ENCODE peak calls at places on chromosomes 13 and 19, in five cellular contexts. D is lower lobe of right lung, S is H9, Z is astrocyte, Y is heart right ventricle. W is an unnamed sample.

GRCh38 chr19:42113641-42114348 is 18.5 kb downstream of the POU2F2 start:
- DNase-seq in Z (peak; percentile 97), S (peak; percentile 80), Y (no peak), D (no peak), W (peak; percentile 70)

GRCh38 chr19:39372047-39372802 is 18.7 kb downstream of the PAF1 start:
- DNase-seq in Y (peak; percentile 70), S (no peak), D (peak; percentile 56), Z (peak; percentile 95), W (no peak)

GRCh38 chr19:49832556-49832955 is 14.5 kb downstream of the MED25 start:
- DNase-seq in Z (no peak), Y (no peak), S (no peak), D (no peak), W (no peak)

GRCh38 chr13:76438050-76438449 is 448.2 kb downstream of the KCTD12 start:
- DNase-seq in Y (no peak), S (no peak), Z (no peak), D (no peak), W (no peak)

GRCh38 chr13:110168999-110169933 is 137.7 kb downstream of the COL4A1 start:
- DNase-seq in Z (no peak), Y (no peak), D (no peak), S (no peak), W (no peak)

GRCh38 chr19:28403698-28404099 is 809.3 kb downstream of the UQCRFS1 start:
- DNase-seq in Y (no peak), D (no peak), Z (no peak), S (no peak), W (no peak)

GRCh38 chr13:109870281-109871017 is 84.1 kb upstream of the IRS2 start:
- DNase-seq in S (no peak), D (no peak), Y (no peak), Z (no peak), W (no peak)

GRCh38 chr13:19681517-19681916 is 48.1 kb downstream of the MPHOSPH8 start:
- DNase-seq in D (no peak), S (no peak), Z (no peak), Y (no peak), W (peak; percentile 56)

GRCh38 chr19:49997709-49998108 is 27.5 kb downstream of the VRK3 start:
- DNase-seq in Z (no peak), Y (no peak), D (no peak), S (peak; percentile 75), W (peak; percentile 54)

GRCh38 chr13:36918246-36919060 is 1.6 kb downstream of the SMAD9 start:
- DNase-seq in Y (no peak), S (no peak), D (no peak), Z (peak; percentile 29), W (peak; percentile 66)

GRCh38 chr19:30841934-30842333 is 469.8 kb downstream of the ZNF536 start:
- DNase-seq in Y (no peak), Z (no peak), S (no peak), D (no peak), W (no peak)

GRCh38 chr19:12868540-12869112 is 12.6 kb downstream of the DNASE2 start:
- DNase-seq in Z (no peak), Y (no peak), S (peak; percentile 71), D (no peak), W (peak; percentile 51)

GRCh38 chr13:66716502-66716901 is 513.6 kb downstream of the PCDH9 start:
- DNase-seq in Z (no peak), Y (no peak), S (no peak), D (no peak), W (no peak)

GRCh38 chr19:21483589-21484170 is 21.7 kb upstream of the ZNF429 start:
- DNase-seq in D (peak; percentile 76), Y (peak; percentile 76), Z (no peak), S (peak; percentile 84), W (peak; percentile 21)

GRCh38 chr19:56174086-56174485 is 1.7 kb upstream of the GALP start:
- DNase-seq in S (no peak), Y (no peak), Z (no peak), D (no peak), W (no peak)

GRCh38 chr19:17242431-17243208 is 3.1 kb downstream of the NR2F6 start:
- DNase-seq in Z (no peak), D (no peak), S (no peak), Y (no peak), W (no peak)

GRCh38 chr13:110266983-110267382 is 40.0 kb downstream of the COL4A1 start:
- DNase-seq in S (peak; percentile 69), Z (no peak), Y (no peak), D (no peak), W (peak; percentile 44)

GRCh38 chr13:21009036-21009435 is 52.4 kb downstream of the LATS2 start:
- DNase-seq in Y (no peak), D (no peak), Z (no peak), S (no peak), W (no peak)

GRCh38 chr13:114044486-114044885 is 70.6 kb upstream of the C13orf46 start:
- DNase-seq in D (no peak), S (no peak), Y (no peak), Z (peak; percentile 56), W (no peak)

GRCh38 chr13:114047358-114047881 is 73.5 kb upstream of the C13orf46 start:
- DNase-seq in S (no peak), Y (no peak), D (no peak), Z (peak; percentile 44), W (peak; percentile 62)

GRCh38 chr13:114046447-114046846 is 72.6 kb upstream of the C13orf46 start:
- DNase-seq in D (no peak), Z (no peak), S (no peak), Y (no peak), W (no peak)

GRCh38 chr13:114043421-114044053 is 69.7 kb upstream of the C13orf46 start:
- DNase-seq in Y (no peak), Z (peak; percentile 86), D (peak; percentile 74), S (peak; percentile 86), W (no peak)

GRCh38 chr13:114045113-114045735 is 71.3 kb upstream of the C13orf46 start:
- DNase-seq in Y (no peak), D (no peak), Z (no peak), S (no peak), W (no peak)
- H3K27ac ChIP-seq in Y (peak overlapping the region; percentile 15), D (no peak overlapping the region), Z (no peak overlapping the region), S (no peak overlapping the region), W (no peak overlapping the region)

DNA sequence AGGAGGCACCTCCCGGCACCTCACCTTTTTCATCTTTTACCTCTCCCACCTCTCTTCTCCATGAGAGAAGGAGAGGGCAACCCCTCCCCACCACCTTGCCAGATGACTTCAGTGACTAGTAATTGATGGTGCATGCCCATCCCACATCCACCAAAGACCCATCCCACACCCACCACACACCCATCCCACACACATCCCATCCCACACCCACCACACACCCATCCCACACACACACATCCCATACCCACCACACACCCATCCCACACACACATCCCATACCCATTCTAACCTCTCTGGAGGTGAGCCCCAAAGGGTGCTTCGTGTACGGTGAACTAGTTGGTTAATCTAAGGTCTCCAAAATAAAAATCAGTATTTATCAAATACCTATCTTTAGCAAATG is 44.7 kb downstream of the STK24 start:
- DNase-seq in Y (no peak), Z (no peak), S (no peak), D (no peak), W (no peak)
- H3K9me3 ChIP-seq in Y (no peaks in the 10 kb centered on the region), Z (no peaks in the 10 kb centered on the region), S (no peaks in the 10 kb centered on the region), D (no peaks in the 10 kb centered on the region), W (no peaks in the 10 kb centered on the region)

GRCh38 chr19:58477871-58478270 is 1.7 kb downstream of the ZNF446 start:
- DNase-seq in D (no peak), S (peak; percentile 22), Y (no peak), Z (no peak), W (no peak)
- H3K27ac ChIP-seq in D (no peak overlapping the region), S (no peak overlapping the region), Y (peak overlapping the region; percentile 95), Z (no peak overlapping the region), W (no peak overlapping the region)

GRCh38 chr19:51983361-51983760 is 3.3 kb downstream of the ZNF350 start:
- DNase-seq in S (no peak), D (no peak), Y (no peak), Z (no peak), W (no peak)
- H3K9me3 ChIP-seq in S (peaks cover 11% of the 10 kb centered on the region), D (peaks cover 77% of the 10 kb centered on the region), Y (peaks cover 71% of the 10 kb centered on the region), Z (peaks cover 12% of the 10 kb centered on the region), W (peaks cover 30% of the 10 kb centered on the region)

DNA sequence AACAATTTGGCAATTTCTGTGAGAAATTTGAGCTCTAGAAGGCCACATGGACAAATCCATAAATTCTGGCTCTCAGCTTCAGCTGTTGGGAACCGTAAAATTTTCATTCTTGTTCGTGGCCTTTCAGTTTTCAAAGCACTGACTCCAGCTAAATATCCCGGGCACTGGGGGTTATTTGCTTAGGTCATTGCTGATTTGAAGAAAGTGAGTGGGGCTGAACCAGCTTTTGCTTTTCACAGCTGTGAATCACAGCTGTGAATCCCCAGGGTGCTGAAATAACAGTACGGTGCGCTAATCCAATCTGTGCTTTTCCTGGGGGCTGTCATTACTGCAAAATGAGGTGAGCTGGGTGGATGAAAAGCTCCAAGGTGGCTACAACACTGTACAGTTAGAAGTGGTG is 23.8 kb upstream of the SERPINE3 start:
- DNase-seq in S (no peak), Y (no peak), D (no peak), Z (peak; percentile 29), W (peak; percentile 94)
- H3K27ac ChIP-seq in S (no peak overlapping the region), Y (no peak overlapping the region), D (peak overlapping the region; percentile 49), Z (peak overlapping the region; percentile 58), W (peak overlapping the region; percentile 91)

GRCh38 chr19:58182577-58182988 is 278 bp upstream of the ZNF274 start:
- DNase-seq in D (no peak), S (no peak), Y (peak; percentile 89), Z (no peak), W (peak; percentile 95)
- H3K9me3 ChIP-seq in D (peaks cover 93% of the 10 kb centered on the region), S (peaks cover 46% of the 10 kb centered on the region), Y (peaks cover 91% of the 10 kb centered on the region), Z (peaks cover 58% of the 10 kb centered on the region), W (peaks cover 22% of the 10 kb centered on the region)

DNA sequence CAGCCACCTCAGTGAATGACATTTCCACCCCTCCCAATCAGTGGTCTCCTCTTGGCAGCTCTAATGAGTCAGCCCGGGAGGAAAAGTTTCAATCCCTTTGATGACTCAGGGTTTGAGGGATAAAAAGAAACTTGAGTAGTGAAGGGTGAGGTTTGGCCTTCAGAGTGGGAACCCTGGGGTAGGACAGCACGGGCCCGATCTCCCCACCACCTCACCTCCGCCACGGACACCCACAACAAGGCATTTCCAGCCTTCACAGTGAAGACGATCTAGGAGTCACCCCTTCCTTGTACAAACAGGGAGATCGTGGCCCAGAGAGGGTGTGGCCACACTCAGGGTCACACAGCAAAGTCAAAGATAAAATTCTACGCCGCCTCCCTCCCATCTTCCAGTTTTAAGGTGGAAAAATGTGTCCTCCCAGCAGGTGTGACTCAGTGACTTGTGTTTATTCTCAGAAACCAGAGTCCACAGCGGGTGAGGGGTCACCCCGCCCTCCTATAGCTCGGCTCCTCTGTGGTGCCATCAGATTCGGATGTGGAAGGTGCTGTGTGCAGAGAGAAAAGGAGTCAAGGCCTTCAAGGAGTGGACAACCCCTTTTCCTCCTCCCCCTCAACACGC is 12.3 kb downstream of the CIB3 start:
- DNase-seq in Z (peak; percentile 74), Y (no peak), S (no peak), D (no peak), W (no peak)
- H3K27ac ChIP-seq in Z (peak overlapping the region; percentile 67), Y (no peak overlapping the region), S (no peak overlapping the region), D (no peak overlapping the region), W (no peak overlapping the region)

GRCh38 chr13:40540707-40541044 is 125.8 kb downstream of the FOXO1 start:
- DNase-seq in S (no peak), Y (no peak), D (no peak), Z (no peak), W (no peak)
- H3K9me3 ChIP-seq in S (no peaks in the 10 kb centered on the region), Y (no peaks in the 10 kb centered on the region), D (no peaks in the 10 kb centered on the region), Z (no peaks in the 10 kb centered on the region), W (no peaks in the 10 kb centered on the region)

DNA sequence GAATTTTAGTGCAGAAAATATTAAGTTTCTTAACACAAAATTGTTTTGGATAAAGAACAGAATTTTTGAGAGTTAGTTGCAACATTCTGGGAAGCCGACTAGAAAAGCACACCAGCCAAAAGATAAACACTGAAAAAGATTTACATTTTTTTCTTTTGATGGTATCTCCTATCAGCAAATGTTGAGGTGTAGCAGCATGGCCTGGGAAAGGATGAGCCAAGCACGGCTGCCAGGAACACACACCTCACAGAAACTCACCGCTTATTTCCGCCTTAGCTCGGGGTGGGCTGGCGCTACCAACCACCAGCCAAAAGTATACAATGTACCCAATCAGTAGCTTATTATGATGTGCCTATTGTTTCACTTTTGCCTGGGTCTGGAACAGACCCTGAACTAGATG is 134.7 kb downstream of the MIPEP start:
- DNase-seq in Y (no peak), S (no peak), D (no peak), Z (no peak), W (no peak)
- H3K27ac ChIP-seq in Y (no peak overlapping the region), S (no peak overlapping the region), D (peak overlapping the region; percentile 56), Z (no peak overlapping the region), W (no peak overlapping the region)